ENCODE peak calls at places on chromosomes 16 and 17, in eight cellular contexts. One of them, this sample, is unnamed.

GRCh38 chr16:12356622-12357365 is 380.3 kb downstream of the SNX29 start:
- DNase-seq in tibial artery: no peak
- DNase-seq in thoracic aorta: no peak
- DNase-seq in kidney: no peak
- DNase-seq in natural killer cell: no peak
- DNase-seq in BJ: no peak
- DNase-seq in H9: no peak
- DNase-seq in fibroblast of mammary gland: no peak
- DNase-seq in this sample: no peak

GRCh38 chr17:79612468-79613194 is 1.8 kb upstream of the RBFOX3 start:
- DNase-seq in thoracic aorta: no peak
- DNase-seq in kidney: no peak
- DNase-seq in tibial artery: no peak
- DNase-seq in H9: peak; percentile 96
- DNase-seq in natural killer cell: peak; percentile 50
- DNase-seq in BJ: no peak
- DNase-seq in fibroblast of mammary gland: peak; percentile 35
- DNase-seq in this sample: no peak

GRCh38 chr17:28871056-28871579 is 16.3 kb downstream of the ERAL1 start:
- DNase-seq in BJ: no peak
- DNase-seq in fibroblast of mammary gland: no peak
- DNase-seq in thoracic aorta: no peak
- DNase-seq in tibial artery: no peak
- DNase-seq in kidney: no peak
- DNase-seq in natural killer cell: peak; percentile 23
- DNase-seq in H9: no peak
- DNase-seq in this sample: no peak

GRCh38 chr17:16374129-16374528 is 6.8 kb upstream of the UBB start:
- DNase-seq in natural killer cell: no peak
- DNase-seq in BJ: peak; percentile 41
- DNase-seq in kidney: no peak
- DNase-seq in fibroblast of mammary gland: peak; percentile 90
- DNase-seq in H9: no peak
- DNase-seq in tibial artery: no peak
- DNase-seq in thoracic aorta: peak; percentile 31
- DNase-seq in this sample: no peak

GRCh38 chr17:34275881-34276280 is 5.9 kb downstream of the CCL7 start:
- DNase-seq in BJ: peak; percentile 84
- DNase-seq in fibroblast of mammary gland: peak; percentile 99
- DNase-seq in kidney: no peak
- DNase-seq in H9: no peak
- DNase-seq in tibial artery: no peak
- DNase-seq in thoracic aorta: no peak
- DNase-seq in natural killer cell: no peak
- DNase-seq in this sample: no peak

GRCh38 chr17:46811978-46812583 is 6.4 kb downstream of the WNT3 start:
- DNase-seq in natural killer cell: no peak
- DNase-seq in fibroblast of mammary gland: peak; percentile 60
- DNase-seq in H9: no peak
- DNase-seq in BJ: peak; percentile 36
- DNase-seq in kidney: no peak
- DNase-seq in thoracic aorta: no peak
- DNase-seq in tibial artery: no peak
- DNase-seq in this sample: no peak

GRCh38 chr17:77959216-77959925 is 868 bp downstream of the TNRC6C start:
- DNase-seq in natural killer cell: peak; percentile 37
- DNase-seq in H9: no peak
- DNase-seq in BJ: no peak
- DNase-seq in kidney: no peak
- DNase-seq in tibial artery: no peak
- DNase-seq in fibroblast of mammary gland: no peak
- DNase-seq in thoracic aorta: no peak
- DNase-seq in this sample: no peak

GRCh38 chr17:49925916-49926315 is 43.1 kb upstream of the DLX4 start:
- DNase-seq in BJ: no peak
- DNase-seq in kidney: no peak
- DNase-seq in tibial artery: no peak
- DNase-seq in H9: no peak
- DNase-seq in fibroblast of mammary gland: peak; percentile 53
- DNase-seq in natural killer cell: no peak
- DNase-seq in thoracic aorta: no peak
- DNase-seq in this sample: no peak

GRCh38 chr16:3492356-3492755 is 2.9 kb downstream of the C16orf90 start:
- DNase-seq in tibial artery: no peak
- DNase-seq in natural killer cell: no peak
- DNase-seq in thoracic aorta: no peak
- DNase-seq in BJ: no peak
- DNase-seq in kidney: peak; percentile 58
- DNase-seq in fibroblast of mammary gland: no peak
- DNase-seq in H9: no peak
- DNase-seq in this sample: peak; percentile 72

GRCh38 chr16:30068750-30069574 is 3.4 kb downstream of the ALDOA start:
- DNase-seq in thoracic aorta: no peak
- DNase-seq in BJ: no peak
- DNase-seq in tibial artery: no peak
- DNase-seq in H9: no peak
- DNase-seq in fibroblast of mammary gland: peak; percentile 48
- DNase-seq in natural killer cell: peak; percentile 53
- DNase-seq in kidney: no peak
- DNase-seq in this sample: no peak

GRCh38 chr16:80433617-80434016 is 107.2 kb upstream of the DYNLRB2 start:
- DNase-seq in kidney: no peak
- DNase-seq in natural killer cell: no peak
- DNase-seq in H9: no peak
- DNase-seq in BJ: no peak
- DNase-seq in thoracic aorta: no peak
- DNase-seq in tibial artery: no peak
- DNase-seq in fibroblast of mammary gland: peak; percentile 16
- DNase-seq in this sample: no peak

GRCh38 chr16:87657621-87658192 is 55.4 kb downstream of the JPH3 start:
- DNase-seq in tibial artery: no peak
- DNase-seq in kidney: no peak
- DNase-seq in thoracic aorta: no peak
- DNase-seq in natural killer cell: no peak
- DNase-seq in fibroblast of mammary gland: peak; percentile 14
- DNase-seq in BJ: no peak
- DNase-seq in H9: peak; percentile 84
- DNase-seq in this sample: no peak

GRCh38 chr17:72657467-72658317 is 434.8 kb downstream of the SLC39A11 start:
- DNase-seq in H9: no peak
- DNase-seq in BJ: no peak
- DNase-seq in thoracic aorta: no peak
- DNase-seq in tibial artery: no peak
- DNase-seq in kidney: no peak
- DNase-seq in natural killer cell: no peak
- DNase-seq in fibroblast of mammary gland: peak; percentile 40
- DNase-seq in this sample: no peak
- TF ChIP-seq CTCF in H9: peak; percentile 34
- TF ChIP-seq CTCF in BJ: peak; percentile 1
- TF ChIP-seq CTCF in thoracic aorta: no peak
- TF ChIP-seq CTCF in tibial artery: no peak
- TF ChIP-seq CTCF in kidney: no peak
- TF ChIP-seq CTCF in natural killer cell: no peak
- TF ChIP-seq CTCF in fibroblast of mammary gland: peak; percentile 3
- TF ChIP-seq CTCF in this sample: peak; percentile 40

DNA sequence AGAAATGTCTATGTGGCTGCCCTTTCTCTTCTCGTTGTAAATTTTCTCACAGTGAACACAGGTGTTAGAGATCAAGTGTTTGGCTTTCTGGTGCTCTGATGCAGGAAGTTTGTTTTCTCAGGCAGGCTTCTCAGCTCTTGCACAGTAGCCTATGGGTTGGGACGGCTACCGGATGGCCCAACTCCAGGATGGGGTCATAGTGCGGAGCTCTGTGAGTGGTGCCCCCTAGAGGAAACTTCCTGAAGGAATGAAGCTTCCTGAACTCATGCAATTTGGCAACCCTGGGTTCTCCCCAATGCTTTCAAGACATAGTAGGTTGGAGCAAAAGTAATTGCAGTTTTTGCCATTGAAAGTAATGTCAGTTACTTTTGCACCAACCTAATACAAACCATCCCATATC is 407.5 kb upstream of the HSBP1 start:
- DNase-seq in thoracic aorta: no peak
- DNase-seq in kidney: no peak
- DNase-seq in natural killer cell: no peak
- DNase-seq in fibroblast of mammary gland: no peak
- DNase-seq in tibial artery: no peak
- DNase-seq in BJ: no peak
- DNase-seq in H9: peak; percentile 71
- DNase-seq in this sample: no peak
- TF ChIP-seq CTCF in thoracic aorta: no peak
- TF ChIP-seq CTCF in kidney: no peak
- TF ChIP-seq CTCF in natural killer cell: no peak
- TF ChIP-seq CTCF in fibroblast of mammary gland: no peak
- TF ChIP-seq CTCF in tibial artery: no peak
- TF ChIP-seq CTCF in BJ: no peak
- TF ChIP-seq CTCF in H9: peak; percentile 73
- TF ChIP-seq CTCF in this sample: no peak

DNA sequence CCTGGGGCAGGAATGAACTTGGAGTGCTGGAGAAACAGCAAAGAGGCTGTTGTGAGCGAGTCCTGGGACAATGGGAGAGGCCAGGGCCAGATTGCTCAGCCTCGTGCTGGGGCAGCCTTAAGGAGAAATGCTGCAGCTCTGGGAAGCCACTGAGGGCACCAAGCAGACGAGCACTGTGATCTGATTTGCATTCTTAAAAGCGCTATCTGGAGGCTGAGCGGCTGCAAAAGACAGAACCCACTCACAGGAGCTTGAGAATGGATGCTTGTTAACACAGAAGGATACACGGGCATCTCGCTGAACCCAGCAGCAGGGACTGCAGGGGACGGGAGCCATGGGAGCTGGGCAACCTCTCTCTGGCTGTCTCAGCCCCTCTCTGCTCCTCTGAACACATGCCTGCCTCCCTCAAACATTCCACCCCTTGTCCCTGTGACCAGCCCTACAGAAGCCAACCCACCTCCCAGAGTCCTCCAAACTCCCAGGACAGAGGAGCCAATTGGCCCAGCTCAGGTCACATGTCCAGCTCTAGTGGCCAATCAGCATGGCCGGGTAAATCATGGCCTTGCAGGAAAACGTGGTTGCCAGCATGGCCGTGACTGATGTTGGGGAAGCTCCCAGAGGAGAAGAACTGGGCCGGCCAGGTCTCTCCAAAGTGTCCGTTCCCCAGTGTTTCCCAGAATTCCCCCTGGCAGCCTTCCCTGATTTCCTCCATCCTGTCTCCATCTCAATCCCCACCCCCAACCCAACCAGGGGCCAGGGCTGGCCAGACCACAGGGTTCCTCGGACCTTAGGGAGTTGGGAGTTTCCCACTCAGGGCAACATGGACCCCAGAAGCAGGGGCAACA is 60.3 kb downstream of the GSG1L start:
- DNase-seq in tibial artery: no peak
- DNase-seq in thoracic aorta: no peak
- DNase-seq in kidney: no peak
- DNase-seq in fibroblast of mammary gland: no peak
- DNase-seq in BJ: no peak
- DNase-seq in H9: no peak
- DNase-seq in natural killer cell: no peak
- DNase-seq in this sample: no peak
- TF ChIP-seq CTCF in tibial artery: no peak
- TF ChIP-seq CTCF in thoracic aorta: no peak
- TF ChIP-seq CTCF in kidney: no peak
- TF ChIP-seq CTCF in fibroblast of mammary gland: no peak
- TF ChIP-seq CTCF in BJ: no peak
- TF ChIP-seq CTCF in H9: no peak
- TF ChIP-seq CTCF in natural killer cell: no peak
- TF ChIP-seq CTCF in this sample: no peak

GRCh38 chr16:10597184-10597583 is 16.8 kb upstream of the EMP2 start:
- DNase-seq in natural killer cell: no peak
- DNase-seq in tibial artery: no peak
- DNase-seq in H9: no peak
- DNase-seq in thoracic aorta: no peak
- DNase-seq in fibroblast of mammary gland: no peak
- DNase-seq in kidney: no peak
- DNase-seq in BJ: no peak
- DNase-seq in this sample: no peak
- TF ChIP-seq CTCF in natural killer cell: no peak
- TF ChIP-seq CTCF in tibial artery: no peak
- TF ChIP-seq CTCF in H9: no peak
- TF ChIP-seq CTCF in thoracic aorta: no peak
- TF ChIP-seq CTCF in fibroblast of mammary gland: no peak
- TF ChIP-seq CTCF in kidney: no peak
- TF ChIP-seq CTCF in BJ: no peak
- TF ChIP-seq CTCF in this sample: no peak

GRCh38 chr17:4833178-4833940 is at the start of gene MINK1:
- DNase-seq in thoracic aorta: peak; percentile 22
- DNase-seq in kidney: peak; percentile 96
- DNase-seq in natural killer cell: peak; percentile 85
- DNase-seq in tibial artery: peak; percentile 93
- DNase-seq in fibroblast of mammary gland: peak; percentile 89
- DNase-seq in H9: peak; percentile 89
- DNase-seq in BJ: peak; percentile 66
- DNase-seq in this sample: no peak
- TF ChIP-seq CTCF in thoracic aorta: no peak
- TF ChIP-seq CTCF in kidney: no peak
- TF ChIP-seq CTCF in natural killer cell: no peak
- TF ChIP-seq CTCF in tibial artery: peak; percentile 3
- TF ChIP-seq CTCF in fibroblast of mammary gland: no peak
- TF ChIP-seq CTCF in H9: no peak
- TF ChIP-seq CTCF in BJ: no peak
- TF ChIP-seq CTCF in this sample: no peak

DNA sequence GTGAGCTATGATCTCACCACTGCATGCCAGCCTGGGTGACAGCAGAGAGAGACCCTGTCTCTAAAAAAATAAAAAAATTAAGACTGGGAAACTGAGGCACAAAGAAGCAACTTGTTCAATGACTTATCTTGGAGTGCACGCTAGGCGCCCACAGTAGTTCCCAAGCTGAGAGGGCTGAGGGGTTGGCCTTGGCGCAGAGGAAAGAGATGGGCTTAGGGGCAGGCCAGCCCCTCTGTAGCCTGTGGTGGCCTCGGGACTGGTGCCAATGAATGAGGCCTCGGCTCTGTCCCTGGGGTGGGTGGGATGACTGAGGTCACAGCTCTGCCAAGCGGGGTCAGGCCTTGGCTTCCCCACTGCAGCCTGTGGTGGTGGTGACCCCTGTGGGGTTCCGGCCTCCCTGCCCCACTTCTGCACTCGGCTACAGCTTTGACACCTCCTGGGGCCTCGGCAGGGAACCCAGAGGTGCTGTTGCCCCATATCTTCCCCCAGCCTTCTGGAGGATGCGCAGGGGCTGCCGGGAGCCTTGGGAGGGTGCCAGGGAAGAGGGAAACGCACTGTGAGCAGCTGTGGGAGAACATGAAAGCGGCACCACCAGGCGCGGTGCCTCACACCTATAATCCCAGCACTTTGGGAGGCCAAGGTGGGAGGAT is 46.0 kb downstream of the BEAN1 start:
- DNase-seq in BJ: no peak
- DNase-seq in H9: no peak
- DNase-seq in tibial artery: no peak
- DNase-seq in fibroblast of mammary gland: no peak
- DNase-seq in kidney: no peak
- DNase-seq in thoracic aorta: no peak
- DNase-seq in natural killer cell: no peak
- DNase-seq in this sample: peak; percentile 72
- TF ChIP-seq CTCF in BJ: no peak
- TF ChIP-seq CTCF in H9: no peak
- TF ChIP-seq CTCF in tibial artery: no peak
- TF ChIP-seq CTCF in fibroblast of mammary gland: no peak
- TF ChIP-seq CTCF in kidney: no peak
- TF ChIP-seq CTCF in thoracic aorta: no peak
- TF ChIP-seq CTCF in natural killer cell: no peak
- TF ChIP-seq CTCF in this sample: no peak

This sample was measured in chondrocyte.